ENCODE peak calls at places on chromosomes 6 and 20, in seven cellular contexts. One of them, this sample, is unnamed.

GRCh38 chr20:56422131-56422823 is 10.2 kb downstream of the CASS4 start:
- DNase-seq in endothelial cell: no peak
- DNase-seq in Caco-2: no peak
- DNase-seq in MM.1S: no peak
- DNase-seq in neural crest cell: no peak
- DNase-seq in psoas muscle: no peak
- DNase-seq in dorsolateral prefrontal cortex: no peak
- DNase-seq in this sample: no peak

GRCh38 chr6:50185006-50185405 is 135.3 kb upstream of the DEFB112 start:
- DNase-seq in endothelial cell: peak
- DNase-seq in Caco-2: no peak
- DNase-seq in MM.1S: no peak
- DNase-seq in neural crest cell: no peak
- DNase-seq in psoas muscle: no peak
- DNase-seq in dorsolateral prefrontal cortex: no peak
- DNase-seq in this sample: no peak

GRCh38 chr6:26575494-26575939 is 21.2 kb upstream of the ABT1 start:
- DNase-seq in endothelial cell: no peak
- DNase-seq in Caco-2: no peak
- DNase-seq in MM.1S: no peak
- DNase-seq in neural crest cell: no peak
- DNase-seq in psoas muscle: no peak
- DNase-seq in dorsolateral prefrontal cortex: no peak
- DNase-seq in this sample: no peak

GRCh38 chr6:13421425-13422057 is 65.9 kb downstream of the GFOD1 start:
- DNase-seq in endothelial cell: no peak
- DNase-seq in Caco-2: no peak
- DNase-seq in MM.1S: no peak
- DNase-seq in neural crest cell: no peak
- DNase-seq in psoas muscle: no peak
- DNase-seq in dorsolateral prefrontal cortex: peak
- DNase-seq in this sample: no peak

GRCh38 chr20:48332555-48332954 is 495.2 kb downstream of the PREX1 start:
- DNase-seq in endothelial cell: no peak
- DNase-seq in Caco-2: no peak
- DNase-seq in MM.1S: no peak
- DNase-seq in neural crest cell: no peak
- DNase-seq in psoas muscle: no peak
- DNase-seq in dorsolateral prefrontal cortex: no peak
- DNase-seq in this sample: no peak

GRCh38 chr6:2625581-2625980 is 125.1 kb downstream of the MYLK4 start:
- DNase-seq in endothelial cell: no peak
- DNase-seq in Caco-2: no peak
- DNase-seq in MM.1S: no peak
- DNase-seq in neural crest cell: no peak
- DNase-seq in psoas muscle: no peak
- DNase-seq in dorsolateral prefrontal cortex: no peak
- DNase-seq in this sample: no peak

GRCh38 chr6:48611332-48611731 is 500.3 kb upstream of the PTCHD4 start:
- DNase-seq in endothelial cell: no peak
- DNase-seq in Caco-2: no peak
- DNase-seq in MM.1S: no peak
- DNase-seq in neural crest cell: no peak
- DNase-seq in psoas muscle: no peak
- DNase-seq in dorsolateral prefrontal cortex: no peak
- DNase-seq in this sample: no peak

GRCh38 chr20:725491-725890 is 42.8 kb downstream of the SLC52A3 start:
- DNase-seq in endothelial cell: no peak
- DNase-seq in Caco-2: no peak
- DNase-seq in MM.1S: no peak
- DNase-seq in neural crest cell: no peak
- DNase-seq in psoas muscle: no peak
- DNase-seq in dorsolateral prefrontal cortex: no peak
- DNase-seq in this sample: no peak

GRCh38 chr6:56475736-56476457 is 166.8 kb downstream of the DST start:
- DNase-seq in endothelial cell: no peak
- DNase-seq in Caco-2: no peak
- DNase-seq in MM.1S: no peak
- DNase-seq in neural crest cell: no peak
- DNase-seq in psoas muscle: no peak
- DNase-seq in dorsolateral prefrontal cortex: no peak
- DNase-seq in this sample: no peak

GRCh38 chr20:59455392-59456341 is 148.7 kb upstream of the PHACTR3 start:
- DNase-seq in endothelial cell: peak
- DNase-seq in Caco-2: no peak
- DNase-seq in MM.1S: no peak
- DNase-seq in neural crest cell: peak
- DNase-seq in psoas muscle: peak
- DNase-seq in dorsolateral prefrontal cortex: no peak
- DNase-seq in this sample: no peak

GRCh38 chr6:139124887-139125672 is 9.8 kb upstream of the HECA start:
- DNase-seq in endothelial cell: peak
- DNase-seq in Caco-2: peak
- DNase-seq in MM.1S: peak
- DNase-seq in neural crest cell: no peak
- DNase-seq in psoas muscle: peak
- DNase-seq in dorsolateral prefrontal cortex: no peak
- DNase-seq in this sample: peak

GRCh38 chr6:100237881-100238280 is 226.8 kb downstream of the SIM1 start:
- DNase-seq in endothelial cell: no peak
- DNase-seq in Caco-2: no peak
- DNase-seq in MM.1S: no peak
- DNase-seq in neural crest cell: no peak
- DNase-seq in psoas muscle: no peak
- DNase-seq in dorsolateral prefrontal cortex: no peak
- DNase-seq in this sample: no peak

GRCh38 chr6:152401978-152402377 is 235.2 kb downstream of the SYNE1 start:
- DNase-seq in endothelial cell: no peak
- DNase-seq in Caco-2: no peak
- DNase-seq in MM.1S: no peak
- DNase-seq in neural crest cell: no peak
- DNase-seq in psoas muscle: no peak
- DNase-seq in dorsolateral prefrontal cortex: no peak
- DNase-seq in this sample: no peak

GRCh38 chr6:7991536-7991935 is 72.7 kb downstream of the BLOC1S5 start:
- DNase-seq in endothelial cell: no peak
- DNase-seq in Caco-2: no peak
- DNase-seq in MM.1S: peak
- DNase-seq in neural crest cell: no peak
- DNase-seq in psoas muscle: no peak
- DNase-seq in dorsolateral prefrontal cortex: no peak
- DNase-seq in this sample: no peak

GRCh38 chr6:40681622-40682021 is 94.5 kb upstream of the LRFN2 start:
- DNase-seq in endothelial cell: no peak
- DNase-seq in Caco-2: no peak
- DNase-seq in MM.1S: no peak
- DNase-seq in neural crest cell: no peak
- DNase-seq in psoas muscle: no peak
- DNase-seq in dorsolateral prefrontal cortex: no peak
- DNase-seq in this sample: no peak

GRCh38 chr6:31203345-31203979 is 33.0 kb upstream of the POU5F1 start:
- DNase-seq in endothelial cell: no peak
- DNase-seq in Caco-2: no peak
- DNase-seq in MM.1S: peak
- DNase-seq in neural crest cell: no peak
- DNase-seq in psoas muscle: no peak
- DNase-seq in dorsolateral prefrontal cortex: no peak
- DNase-seq in this sample: peak

GRCh38 chr20:11851646-11852045 is 66.0 kb upstream of the BTBD3 start:
- DNase-seq in endothelial cell: no peak
- DNase-seq in Caco-2: no peak
- DNase-seq in MM.1S: no peak
- DNase-seq in neural crest cell: no peak
- DNase-seq in psoas muscle: no peak
- DNase-seq in dorsolateral prefrontal cortex: no peak
- DNase-seq in this sample: no peak

GRCh38 chr6:144248470-144249301 is 36.4 kb upstream of the UTRN start:
- DNase-seq in endothelial cell: no peak
- DNase-seq in Caco-2: no peak
- DNase-seq in MM.1S: no peak
- DNase-seq in neural crest cell: no peak
- DNase-seq in psoas muscle: no peak
- DNase-seq in dorsolateral prefrontal cortex: no peak
- DNase-seq in this sample: no peak

GRCh38 chr20:16271450-16271849 is 301.8 kb downstream of the KIF16B start:
- DNase-seq in endothelial cell: no peak
- DNase-seq in Caco-2: no peak
- DNase-seq in MM.1S: no peak
- DNase-seq in neural crest cell: no peak
- DNase-seq in psoas muscle: no peak
- DNase-seq in dorsolateral prefrontal cortex: no peak
- DNase-seq in this sample: no peak

GRCh38 chr20:16279320-16279719 is 293.9 kb downstream of the KIF16B start:
- DNase-seq in endothelial cell: peak
- DNase-seq in Caco-2: no peak
- DNase-seq in MM.1S: no peak
- DNase-seq in neural crest cell: no peak
- DNase-seq in psoas muscle: no peak
- DNase-seq in dorsolateral prefrontal cortex: no peak
- DNase-seq in this sample: no peak

GRCh38 chr20:16272961-16273360 is 300.3 kb downstream of the KIF16B start:
- DNase-seq in endothelial cell: no peak
- DNase-seq in Caco-2: no peak
- DNase-seq in MM.1S: no peak
- DNase-seq in neural crest cell: no peak
- DNase-seq in psoas muscle: no peak
- DNase-seq in dorsolateral prefrontal cortex: no peak
- DNase-seq in this sample: no peak

GRCh38 chr20:16273812-16274560 is 299.3 kb downstream of the KIF16B start:
- DNase-seq in endothelial cell: no peak
- DNase-seq in Caco-2: no peak
- DNase-seq in MM.1S: no peak
- DNase-seq in neural crest cell: no peak
- DNase-seq in psoas muscle: no peak
- DNase-seq in dorsolateral prefrontal cortex: no peak
- DNase-seq in this sample: no peak
- TF ChIP-seq CTCF in endothelial cell: no peak
- TF ChIP-seq CTCF in Caco-2: no peak
- TF ChIP-seq CTCF in MM.1S: no peak
- TF ChIP-seq CTCF in neural crest cell: no peak
- TF ChIP-seq CTCF in psoas muscle: no peak
- TF ChIP-seq CTCF in dorsolateral prefrontal cortex: no peak
- TF ChIP-seq CTCF in this sample: no peak

DNA sequence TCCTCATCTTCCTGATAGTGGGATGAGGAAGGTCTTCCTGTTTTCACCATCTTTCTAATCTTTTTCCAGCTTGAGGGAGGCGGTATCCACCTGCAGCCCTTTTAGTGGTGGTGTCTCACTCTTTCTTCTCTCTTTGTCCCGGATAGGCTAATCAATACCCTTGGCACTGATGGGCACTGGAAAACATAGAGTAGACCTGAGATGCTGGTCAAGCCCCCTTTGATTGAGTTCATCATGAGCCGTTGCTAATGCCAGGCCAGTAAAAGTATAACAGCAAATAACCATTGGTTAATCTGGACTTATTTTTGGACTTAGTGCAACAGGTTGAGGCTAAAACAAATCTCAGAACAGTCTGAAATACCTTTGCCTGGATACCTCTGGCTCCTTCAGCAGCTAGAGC is 21.8 kb upstream of the PRND start:
- DNase-seq in endothelial cell: no peak
- DNase-seq in Caco-2: no peak
- DNase-seq in MM.1S: no peak
- DNase-seq in neural crest cell: no peak
- DNase-seq in psoas muscle: no peak
- DNase-seq in dorsolateral prefrontal cortex: no peak
- DNase-seq in this sample: no peak
- TF ChIP-seq CTCF in endothelial cell: no peak
- TF ChIP-seq CTCF in Caco-2: no peak
- TF ChIP-seq CTCF in MM.1S: no peak
- TF ChIP-seq CTCF in neural crest cell: no peak
- TF ChIP-seq CTCF in psoas muscle: no peak
- TF ChIP-seq CTCF in dorsolateral prefrontal cortex: no peak
- TF ChIP-seq CTCF in this sample: no peak

GRCh38 chr6:54878705-54879104 is 32.1 kb downstream of the FAM83B start:
- DNase-seq in endothelial cell: no peak
- DNase-seq in Caco-2: no peak
- DNase-seq in MM.1S: no peak
- DNase-seq in neural crest cell: no peak
- DNase-seq in psoas muscle: no peak
- DNase-seq in dorsolateral prefrontal cortex: no peak
- DNase-seq in this sample: no peak
- TF ChIP-seq CTCF in endothelial cell: no peak
- TF ChIP-seq CTCF in Caco-2: peak
- TF ChIP-seq CTCF in MM.1S: no peak
- TF ChIP-seq CTCF in neural crest cell: no peak
- TF ChIP-seq CTCF in psoas muscle: no peak
- TF ChIP-seq CTCF in dorsolateral prefrontal cortex: no peak
- TF ChIP-seq CTCF in this sample: peak

GRCh38 chr20:1964061-1964460 is 29.8 kb downstream of the PDYN start:
- DNase-seq in endothelial cell: no peak
- DNase-seq in Caco-2: no peak
- DNase-seq in MM.1S: no peak
- DNase-seq in neural crest cell: no peak
- DNase-seq in psoas muscle: no peak
- DNase-seq in dorsolateral prefrontal cortex: no peak
- DNase-seq in this sample: no peak

GRCh38 chr20:1965520-1966278 is 28.2 kb downstream of the PDYN start:
- DNase-seq in endothelial cell: peak
- DNase-seq in Caco-2: peak
- DNase-seq in MM.1S: peak
- DNase-seq in neural crest cell: peak
- DNase-seq in psoas muscle: peak
- DNase-seq in dorsolateral prefrontal cortex: peak
- DNase-seq in this sample: peak

GRCh38 chr20:1968958-1969357 is 24.9 kb downstream of the PDYN start:
- DNase-seq in endothelial cell: no peak
- DNase-seq in Caco-2: no peak
- DNase-seq in MM.1S: no peak
- DNase-seq in neural crest cell: no peak
- DNase-seq in psoas muscle: no peak
- DNase-seq in dorsolateral prefrontal cortex: no peak
- DNase-seq in this sample: no peak

GRCh38 chr20:1961374-1961773 is 32.5 kb downstream of the PDYN start:
- DNase-seq in endothelial cell: no peak
- DNase-seq in Caco-2: no peak
- DNase-seq in MM.1S: no peak
- DNase-seq in neural crest cell: no peak
- DNase-seq in psoas muscle: no peak
- DNase-seq in dorsolateral prefrontal cortex: no peak
- DNase-seq in this sample: no peak

DNA sequence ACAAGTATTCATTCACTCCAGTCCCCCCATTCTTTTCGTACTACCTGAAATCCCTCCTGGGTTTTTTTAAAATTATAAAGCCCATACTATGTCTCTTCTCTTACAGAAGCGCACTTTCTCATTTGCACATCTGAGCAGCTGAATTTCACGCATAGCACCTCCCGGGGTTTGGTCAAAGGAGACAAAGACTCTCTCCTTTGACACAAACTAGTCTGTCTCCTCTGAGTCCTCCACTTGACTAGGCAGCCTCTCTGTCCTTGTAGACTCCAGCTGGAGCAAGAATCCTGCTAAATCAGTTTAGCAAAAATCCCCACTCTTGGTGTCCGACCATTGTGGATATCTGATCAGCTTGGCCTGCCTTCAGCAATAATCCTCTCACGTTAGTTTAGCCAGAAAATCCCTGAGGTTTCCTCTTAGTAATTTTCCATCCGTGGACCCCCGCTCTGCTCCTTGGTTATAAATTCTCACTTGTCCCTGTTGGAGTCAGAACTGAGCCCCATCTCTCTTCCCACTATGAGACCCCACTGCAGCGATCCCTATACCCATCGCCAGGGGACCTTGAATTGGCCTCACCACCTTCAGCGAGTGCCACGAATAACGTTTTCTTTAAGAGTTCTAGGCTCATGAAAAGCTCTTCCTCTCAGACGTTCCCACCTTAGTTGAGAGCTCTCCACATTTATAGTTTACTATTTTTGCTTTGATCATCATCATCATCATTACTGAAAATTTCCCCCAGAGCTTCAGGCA is 29.0 kb downstream of the PDYN start:
- DNase-seq in endothelial cell: peak
- DNase-seq in Caco-2: no peak
- DNase-seq in MM.1S: no peak
- DNase-seq in neural crest cell: no peak
- DNase-seq in psoas muscle: no peak
- DNase-seq in dorsolateral prefrontal cortex: no peak
- DNase-seq in this sample: no peak
- TF ChIP-seq CTCF in endothelial cell: no peak
- TF ChIP-seq CTCF in Caco-2: no peak
- TF ChIP-seq CTCF in MM.1S: no peak
- TF ChIP-seq CTCF in neural crest cell: no peak
- TF ChIP-seq CTCF in psoas muscle: no peak
- TF ChIP-seq CTCF in dorsolateral prefrontal cortex: no peak
- TF ChIP-seq CTCF in this sample: no peak

This sample was measured in natural killer cell.